ENCODE peak calls at places on chromosome 1, in five cellular contexts. B, J, Y, U and V are unnamed samples.

GRCh38 chr1:3266870-3267549 is 187.5 kb upstream of the ARHGEF16 start:
- DNase-seq in Y (no peak), U (no peak), B (no peak), J (no peak), V (no peak)

GRCh38 chr1:193104496-193104905 is 713 bp downstream of the GLRX2 start:
- DNase-seq in U (peak; percentile 24), J (peak; percentile 75), B (peak; percentile 50), Y (peak; percentile 55), V (peak; percentile 75)

GRCh38 chr1:220680085-220680687 is 10.0 kb upstream of the C1orf115 start:
- DNase-seq in B (no peak), Y (peak; percentile 51), J (no peak), U (no peak), V (no peak)

GRCh38 chr1:61428146-61428545 is 296.8 kb downstream of the TM2D1 start:
- DNase-seq in B (no peak), J (no peak), U (no peak), Y (no peak), V (no peak)

GRCh38 chr1:230501845-230502244 is 75.7 kb upstream of the PGBD5 start:
- DNase-seq in J (no peak), B (no peak), Y (no peak), U (no peak), V (no peak)

GRCh38 chr1:19011832-19012231 is 55.4 kb upstream of the IFFO2 start:
- DNase-seq in U (no peak), Y (no peak), B (no peak), J (no peak), V (peak; percentile 47)

GRCh38 chr1:171355727-171356126 is 41.7 kb downstream of the FMO4 start:
- DNase-seq in Y (no peak), U (no peak), J (no peak), B (no peak), V (no peak)

GRCh38 chr1:173255214-173255813 is 48.2 kb upstream of the TNFSF4 start:
- DNase-seq in B (no peak), Y (peak; percentile 41), U (peak; percentile 8), J (no peak), V (no peak)

GRCh38 chr1:165408518-165408917 is 36.4 kb downstream of the RXRG start:
- DNase-seq in J (no peak), Y (peak; percentile 57), B (no peak), U (peak; percentile 17), V (no peak)

GRCh38 chr1:116717318-116717717 is 36.9 kb upstream of the CD2 start:
- DNase-seq in Y (no peak), B (no peak), U (no peak), J (no peak), V (no peak)

GRCh38 chr1:71668059-71668458 is 587.2 kb upstream of the ZRANB2 start:
- DNase-seq in J (no peak), U (no peak), B (no peak), Y (no peak), V (no peak)

GRCh38 chr1:46553506-46553905 is 2.1 kb upstream of the KNCN start:
- DNase-seq in U (no peak), J (no peak), Y (no peak), B (no peak), V (no peak)

GRCh38 chr1:46555081-46555432 is 3.6 kb upstream of the KNCN start:
- DNase-seq in Y (no peak), B (no peak), U (no peak), J (no peak), V (no peak)

GRCh38 chr1:46555826-46556619 is 4.6 kb upstream of the KNCN start:
- DNase-seq in B (no peak), Y (no peak), U (no peak), J (no peak), V (peak; percentile 44)

GRCh38 chr1:46552357-46553237 is 1.1 kb upstream of the KNCN start:
- DNase-seq in U (no peak), B (no peak), Y (no peak), J (no peak), V (peak; percentile 44)

GRCh38 chr1:46554236-46555080 is 3.0 kb upstream of the KNCN start:
- DNase-seq in J (no peak), Y (no peak), U (no peak), B (no peak), V (no peak)
- TF ChIP-seq EP300 in J (no peak), Y (no peak), U (no peak), B (no peak), V (no peak)

GRCh38 chr1:94322696-94323095 is 85.3 kb upstream of the ARHGAP29 start:
- DNase-seq in J (no peak), Y (peak; percentile 85), B (no peak), U (no peak), V (no peak)
- H3K27ac ChIP-seq in J (no peak overlapping the region), Y (peak overlapping the region; percentile 78), B (no peak overlapping the region), U (no peak overlapping the region), V (no peak overlapping the region)

DNA sequence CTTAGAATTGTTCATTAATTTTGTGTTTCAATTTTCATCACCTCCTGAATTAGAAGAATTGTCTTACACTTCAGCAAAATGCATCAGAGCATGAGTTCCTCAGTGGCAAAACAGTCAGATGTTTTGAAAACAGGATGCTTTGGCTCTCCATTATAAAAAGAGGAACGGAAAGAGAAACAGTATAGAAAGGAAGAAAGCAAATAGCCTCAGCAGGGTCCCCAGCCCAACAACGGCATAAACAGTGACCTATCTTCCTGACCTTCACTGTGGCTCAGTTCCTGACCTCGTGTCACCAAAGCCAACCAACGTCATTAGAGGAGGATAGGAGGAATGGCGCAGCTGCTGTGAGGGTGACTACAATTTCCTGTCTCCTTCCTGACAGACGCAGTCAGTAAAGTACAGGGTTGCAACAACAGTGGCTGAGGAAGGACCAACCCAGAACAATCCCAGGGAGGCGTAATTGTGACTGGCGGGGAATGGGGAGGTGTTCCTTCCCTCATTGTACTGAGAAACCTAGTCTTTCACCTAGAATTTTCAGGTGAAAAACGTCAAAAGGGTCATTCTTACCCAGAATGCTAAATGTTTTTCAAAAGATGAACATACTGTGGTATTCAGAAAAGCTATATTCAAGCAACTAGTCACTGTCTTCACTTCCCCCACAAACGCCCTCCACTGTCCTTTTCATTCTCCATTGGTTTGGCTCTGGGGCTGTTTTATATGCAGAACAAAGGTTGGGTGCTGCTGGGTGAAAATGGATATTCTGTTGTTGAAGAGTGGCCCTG is 197.9 kb upstream of the SGIP1 start:
- DNase-seq in J (peak; percentile 84), U (peak; percentile 73), B (no peak), Y (peak; percentile 56), V (peak; percentile 79)
- TF ChIP-seq EP300 in J (no peak), U (peak; percentile 95), B (no peak), Y (no peak), V (no peak)

DNA sequence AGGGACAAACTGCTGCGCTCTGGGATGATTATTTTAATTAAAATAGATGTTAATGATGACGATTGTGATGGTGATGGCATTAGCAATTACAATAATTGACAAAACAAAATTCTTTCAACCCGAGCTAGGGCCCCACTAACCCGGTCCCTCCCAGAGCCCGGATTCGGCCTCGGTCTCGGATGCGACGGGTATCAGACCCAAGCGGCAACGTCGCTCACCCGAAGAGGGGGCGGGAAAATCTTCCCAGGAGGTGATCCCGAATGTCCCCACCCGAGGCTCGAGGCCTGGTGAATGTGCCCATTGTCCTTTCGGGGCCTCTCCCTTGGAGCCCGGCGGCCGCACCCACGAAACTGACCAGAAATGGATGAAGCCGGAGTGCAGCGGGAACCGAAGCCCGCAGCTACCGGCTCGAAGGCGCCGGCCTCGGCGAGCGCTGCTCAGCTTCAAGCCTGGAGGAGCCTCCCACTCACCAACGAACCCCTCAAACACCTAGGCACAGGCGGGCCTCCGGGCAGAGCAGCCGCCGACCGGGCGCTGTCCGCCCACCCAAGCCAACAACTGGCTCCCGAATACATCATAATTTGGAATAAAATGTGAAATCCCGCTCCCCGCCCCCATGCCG is 1.2 kb downstream of the TAL1 start:
- DNase-seq in J (no peak), U (no peak), B (no peak), Y (no peak), V (no peak)
- H3K27ac ChIP-seq in J (peak overlapping the region; percentile 34), U (no peak overlapping the region), B (no peak overlapping the region), Y (no peak overlapping the region), V (peak overlapping the region; percentile 60)

DNA sequence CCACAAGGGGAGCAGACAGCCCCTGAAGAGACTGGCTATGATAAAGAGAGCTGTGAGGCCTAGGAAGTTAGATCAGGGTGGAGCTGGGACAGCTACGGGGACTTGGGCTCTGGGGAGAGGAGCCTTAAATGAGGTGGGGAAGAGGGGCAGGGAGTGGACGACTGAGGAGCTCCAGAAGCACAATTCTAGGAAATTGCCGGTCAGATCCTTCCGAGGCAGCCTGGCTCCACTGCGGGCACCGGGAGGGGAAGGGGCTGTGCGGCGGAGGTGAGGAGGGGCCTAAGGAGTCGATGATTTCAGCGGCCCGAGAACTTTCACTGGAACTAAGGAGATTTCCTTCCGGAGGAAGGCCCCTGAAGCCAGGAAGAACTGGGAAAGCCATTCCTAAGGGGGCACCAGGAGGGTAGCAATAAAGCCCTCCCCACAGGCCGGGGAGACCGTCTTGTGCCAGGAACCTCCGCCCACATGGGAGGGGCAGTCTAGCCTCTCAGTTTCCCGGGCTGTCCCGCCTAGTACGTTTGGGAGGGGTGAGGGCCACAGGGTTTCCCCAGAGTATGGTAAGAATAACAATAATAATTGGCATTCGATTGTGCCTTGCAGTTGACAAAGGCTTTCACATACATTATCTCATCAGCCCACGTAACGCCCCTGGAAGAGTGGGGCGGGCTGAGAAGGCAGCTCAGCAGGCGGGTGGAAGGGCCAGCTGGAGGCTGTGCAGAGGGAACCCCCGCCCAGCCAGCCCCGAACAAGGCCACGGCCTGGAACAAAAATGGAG is 19.6 kb downstream of the NPR1 start:
- DNase-seq in B (peak; percentile 82), Y (no peak), J (peak; percentile 81), U (peak; percentile 37), V (no peak)
- TF ChIP-seq EP300 in B (no peak), Y (no peak), J (no peak), U (peak; percentile 33), V (no peak)

DNA sequence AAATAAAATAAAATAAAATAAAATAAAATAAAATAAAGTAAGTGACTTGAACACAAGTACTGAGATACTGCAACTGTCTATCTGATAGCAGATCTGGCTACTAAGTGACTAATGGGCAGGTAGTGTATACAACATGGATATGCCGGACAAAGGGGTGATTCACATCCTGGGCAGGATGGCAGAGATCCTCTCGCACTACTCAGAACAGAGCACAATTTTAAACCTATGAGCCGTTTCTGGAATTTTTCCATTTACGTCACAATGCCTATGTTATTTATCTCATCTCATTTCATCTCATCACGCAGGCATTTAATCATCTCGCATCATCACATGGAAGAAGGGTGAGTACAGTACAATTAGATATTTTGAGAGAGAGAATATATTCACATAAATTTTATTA is 233.3 kb upstream of the COA6 start:
- DNase-seq in Y (peak; percentile 93), U (no peak), J (no peak), B (no peak), V (no peak)
- H3K27ac ChIP-seq in Y (peak overlapping the region; percentile 90), U (no peak overlapping the region), J (no peak overlapping the region), B (no peak overlapping the region), V (no peak overlapping the region)

GRCh38 chr1:232110281-232111090 is 483.9 kb downstream of the DISC1 start:
- DNase-seq in J (no peak), Y (no peak), B (no peak), U (no peak), V (no peak)
- TF ChIP-seq EP300 in J (no peak), Y (no peak), B (no peak), U (no peak), V (no peak)

DNA sequence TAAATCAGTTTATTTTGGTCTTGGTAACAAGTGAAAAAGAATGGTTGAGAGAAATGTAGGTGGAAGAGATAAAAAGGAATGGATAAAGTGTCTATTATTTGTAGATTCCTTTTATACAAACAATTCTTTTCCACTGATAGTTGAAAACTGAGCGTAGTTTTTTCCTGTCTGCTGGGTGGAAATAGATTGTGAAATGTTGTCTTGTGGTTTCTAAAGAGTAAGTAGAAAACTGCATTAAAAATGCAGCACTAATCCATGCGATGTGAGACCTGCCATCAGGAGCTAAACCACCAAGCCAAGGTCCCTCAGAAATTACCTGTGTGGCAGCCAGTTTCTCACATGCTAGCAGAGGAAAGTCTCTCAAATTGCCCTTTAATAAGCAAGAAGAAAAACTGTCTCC is 103.2 kb upstream of the SLC44A3 start:
- DNase-seq in B (no peak), U (no peak), J (no peak), Y (no peak), V (no peak)
- H3K27ac ChIP-seq in B (no peak overlapping the region), U (no peak overlapping the region), J (no peak overlapping the region), Y (no peak overlapping the region), V (no peak overlapping the region)